ENCODE peak calls at places on chromosome 9, in five cellular contexts. One of them, this sample, is unnamed.
A peak's percentile ranks its signal among the peaks of the same experiment; 100 is the strongest.

GRCh38 chr9:91071185-91071990 is 269.8 kb downstream of the SYK start:
- DNase-seq in A549: peak; percentile 36
- DNase-seq in PC-9: peak; percentile 94
- DNase-seq in BE2C: peak; percentile 44
- DNase-seq in upper lobe of right lung: no peak
- DNase-seq in this sample: no peak

GRCh38 chr9:131618071-131618479 is 72.8 kb downstream of the PRRT1B start:
- DNase-seq in A549: no peak
- DNase-seq in PC-9: no peak
- DNase-seq in BE2C: peak; percentile 92
- DNase-seq in upper lobe of right lung: no peak
- DNase-seq in this sample: no peak

GRCh38 chr9:98255064-98255577 is 328 bp downstream of the TBC1D2 start:
- DNase-seq in A549: peak; percentile 23
- DNase-seq in PC-9: no peak
- DNase-seq in BE2C: no peak
- DNase-seq in upper lobe of right lung: peak; percentile 70
- DNase-seq in this sample: no peak

GRCh38 chr9:104276709-104277245 is 182.7 kb downstream of the SMC2 start:
- DNase-seq in A549: no peak
- DNase-seq in PC-9: no peak
- DNase-seq in BE2C: no peak
- DNase-seq in upper lobe of right lung: no peak
- DNase-seq in this sample: no peak

GRCh38 chr9:137278061-137278912 is 761 bp downstream of the TOR4A start:
- DNase-seq in A549: no peak
- DNase-seq in PC-9: no peak
- DNase-seq in BE2C: no peak
- DNase-seq in upper lobe of right lung: peak; percentile 80
- DNase-seq in this sample: peak; percentile 60

GRCh38 chr9:117555964-117556629 is 141.2 kb upstream of the ASTN2 start:
- DNase-seq in A549: peak; percentile 62
- DNase-seq in PC-9: no peak
- DNase-seq in BE2C: peak; percentile 83
- DNase-seq in upper lobe of right lung: peak; percentile 75
- DNase-seq in this sample: peak; percentile 84

GRCh38 chr9:134593756-134594375 is 47.7 kb upstream of the COL5A1 start:
- DNase-seq in A549: no peak
- DNase-seq in PC-9: no peak
- DNase-seq in BE2C: no peak
- DNase-seq in upper lobe of right lung: no peak
- DNase-seq in this sample: no peak

GRCh38 chr9:96858670-96859069 is 4.4 kb upstream of the ZNF782 start:
- DNase-seq in A549: no peak
- DNase-seq in PC-9: no peak
- DNase-seq in BE2C: no peak
- DNase-seq in upper lobe of right lung: no peak
- DNase-seq in this sample: no peak

GRCh38 chr9:93125331-93125894 is 8.6 kb downstream of the NINJ1 start:
- DNase-seq in A549: no peak
- DNase-seq in PC-9: no peak
- DNase-seq in BE2C: no peak
- DNase-seq in upper lobe of right lung: peak; percentile 31
- DNase-seq in this sample: peak; percentile 12

GRCh38 chr9:105232207-105232606 is 12.2 kb upstream of the SLC44A1 start:
- DNase-seq in A549: no peak
- DNase-seq in PC-9: no peak
- DNase-seq in BE2C: no peak
- DNase-seq in upper lobe of right lung: no peak
- DNase-seq in this sample: no peak

GRCh38 chr9:68974431-68974830 is 39.5 kb downstream of the PRKACG start:
- DNase-seq in A549: no peak
- DNase-seq in PC-9: no peak
- DNase-seq in BE2C: no peak
- DNase-seq in upper lobe of right lung: no peak
- DNase-seq in this sample: no peak

GRCh38 chr9:34457266-34458012 is 931 bp downstream of the FAM219A start:
- DNase-seq in A549: peak; percentile 62
- DNase-seq in PC-9: peak; percentile 52
- DNase-seq in BE2C: peak; percentile 88
- DNase-seq in upper lobe of right lung: peak; percentile 77
- DNase-seq in this sample: peak; percentile 73

GRCh38 chr9:132541051-132541450 is 41.4 kb upstream of the BARHL1 start:
- DNase-seq in A549: no peak
- DNase-seq in PC-9: no peak
- DNase-seq in BE2C: no peak
- DNase-seq in upper lobe of right lung: no peak
- DNase-seq in this sample: no peak

GRCh38 chr9:88798476-88798875 is 192.8 kb upstream of the S1PR3 start:
- DNase-seq in A549: no peak
- DNase-seq in PC-9: no peak
- DNase-seq in BE2C: no peak
- DNase-seq in upper lobe of right lung: no peak
- DNase-seq in this sample: no peak

GRCh38 chr9:130330202-130330601 is 64.6 kb downstream of the HMCN2 start:
- DNase-seq in A549: no peak
- DNase-seq in PC-9: no peak
- DNase-seq in BE2C: peak; percentile 36
- DNase-seq in upper lobe of right lung: peak; percentile 63
- DNase-seq in this sample: no peak

GRCh38 chr9:134544388-134545212 is 97.0 kb upstream of the COL5A1 start:
- DNase-seq in A549: no peak
- DNase-seq in PC-9: no peak
- DNase-seq in BE2C: no peak
- DNase-seq in upper lobe of right lung: peak; percentile 58
- DNase-seq in this sample: peak; percentile 76

GRCh38 chr9:89204811-89205210 is 26.2 kb upstream of the SHC3 start:
- DNase-seq in A549: no peak
- DNase-seq in PC-9: no peak
- DNase-seq in BE2C: no peak
- DNase-seq in upper lobe of right lung: no peak
- DNase-seq in this sample: no peak

GRCh38 chr9:134066546-134066922 is 1.3 kb downstream of the BRD3 start:
- DNase-seq in A549: no peak
- DNase-seq in PC-9: no peak
- DNase-seq in BE2C: no peak
- DNase-seq in upper lobe of right lung: peak; percentile 50
- DNase-seq in this sample: no peak

GRCh38 chr9:108117775-108118174 is 628.2 kb upstream of the KLF4 start:
- DNase-seq in A549: no peak
- DNase-seq in PC-9: no peak
- DNase-seq in BE2C: peak; percentile 90
- DNase-seq in upper lobe of right lung: no peak
- DNase-seq in this sample: no peak

GRCh38 chr9:34566191-34566849 is 23.2 kb downstream of the CNTFR start:
- DNase-seq in A549: no peak
- DNase-seq in PC-9: no peak
- DNase-seq in BE2C: no peak
- DNase-seq in upper lobe of right lung: no peak
- DNase-seq in this sample: no peak

GRCh38 chr9:93576296-93577044 is at the start of gene PHF2:
- DNase-seq in A549: no peak
- DNase-seq in PC-9: no peak
- DNase-seq in BE2C: no peak
- DNase-seq in upper lobe of right lung: peak; percentile 77
- DNase-seq in this sample: no peak

GRCh38 chr9:136003356-136004218 is 42.4 kb upstream of the UBAC1 start:
- DNase-seq in A549: no peak
- DNase-seq in PC-9: no peak
- DNase-seq in BE2C: no peak
- DNase-seq in upper lobe of right lung: no peak
- DNase-seq in this sample: no peak

GRCh38 chr9:71209890-71210289 is 88.5 kb upstream of the TRPM3 start:
- DNase-seq in A549: no peak
- DNase-seq in PC-9: no peak
- DNase-seq in BE2C: peak; percentile 13
- DNase-seq in upper lobe of right lung: no peak
- DNase-seq in this sample: no peak

GRCh38 chr9:21362287-21362686 is 5.6 kb downstream of the IFNA13 start:
- DNase-seq in A549: no peak
- DNase-seq in PC-9: no peak
- DNase-seq in BE2C: no peak
- DNase-seq in upper lobe of right lung: no peak
- DNase-seq in this sample: no peak

GRCh38 chr9:134891713-134892112 is 11.1 kb downstream of the FCN2 start:
- DNase-seq in A549: no peak
- DNase-seq in PC-9: no peak
- DNase-seq in BE2C: no peak
- DNase-seq in upper lobe of right lung: peak; percentile 31
- DNase-seq in this sample: no peak

GRCh38 chr9:4269872-4270271 is 30.0 kb downstream of the GLIS3 start:
- DNase-seq in A549: no peak
- DNase-seq in PC-9: no peak
- DNase-seq in BE2C: no peak
- DNase-seq in upper lobe of right lung: no peak
- DNase-seq in this sample: no peak

GRCh38 chr9:33884856-33885701 is 68.1 kb downstream of the UBE2R2 start:
- DNase-seq in A549: no peak
- DNase-seq in PC-9: no peak
- DNase-seq in BE2C: peak; percentile 60
- DNase-seq in upper lobe of right lung: no peak
- DNase-seq in this sample: no peak

GRCh38 chr9:38042626-38043359 is 26.2 kb downstream of the SHB start:
- DNase-seq in A549: no peak
- DNase-seq in PC-9: no peak
- DNase-seq in BE2C: no peak
- DNase-seq in upper lobe of right lung: no peak
- DNase-seq in this sample: no peak

GRCh38 chr9:38039907-38040682 is 28.9 kb downstream of the SHB start:
- DNase-seq in A549: no peak
- DNase-seq in PC-9: no peak
- DNase-seq in BE2C: no peak
- DNase-seq in upper lobe of right lung: no peak
- DNase-seq in this sample: no peak

GRCh38 chr9:38039090-38039906 is 29.7 kb downstream of the SHB start:
- DNase-seq in A549: peak; percentile 58
- DNase-seq in PC-9: peak; percentile 86
- DNase-seq in BE2C: no peak
- DNase-seq in upper lobe of right lung: no peak
- DNase-seq in this sample: no peak

GRCh38 chr9:38043931-38044623 is 24.9 kb downstream of the SHB start:
- DNase-seq in A549: no peak
- DNase-seq in PC-9: no peak
- DNase-seq in BE2C: no peak
- DNase-seq in upper lobe of right lung: no peak
- DNase-seq in this sample: no peak

GRCh38 chr9:38041564-38042267 is 27.3 kb downstream of the SHB start:
- DNase-seq in A549: no peak
- DNase-seq in PC-9: no peak
- DNase-seq in BE2C: no peak
- DNase-seq in upper lobe of right lung: no peak
- DNase-seq in this sample: no peak
- H3K4me1 ChIP-seq in A549: peaks cover 89% of the 10 kb centered on the region
- H3K4me1 ChIP-seq in PC-9: peaks cover 95% of the 10 kb centered on the region
- H3K4me1 ChIP-seq in BE2C: peaks cover 29% of the 10 kb centered on the region
- H3K4me1 ChIP-seq in upper lobe of right lung: peaks cover 50% of the 10 kb centered on the region
- H3K4me1 ChIP-seq in this sample: no peaks in the 10 kb centered on the region

DNA sequence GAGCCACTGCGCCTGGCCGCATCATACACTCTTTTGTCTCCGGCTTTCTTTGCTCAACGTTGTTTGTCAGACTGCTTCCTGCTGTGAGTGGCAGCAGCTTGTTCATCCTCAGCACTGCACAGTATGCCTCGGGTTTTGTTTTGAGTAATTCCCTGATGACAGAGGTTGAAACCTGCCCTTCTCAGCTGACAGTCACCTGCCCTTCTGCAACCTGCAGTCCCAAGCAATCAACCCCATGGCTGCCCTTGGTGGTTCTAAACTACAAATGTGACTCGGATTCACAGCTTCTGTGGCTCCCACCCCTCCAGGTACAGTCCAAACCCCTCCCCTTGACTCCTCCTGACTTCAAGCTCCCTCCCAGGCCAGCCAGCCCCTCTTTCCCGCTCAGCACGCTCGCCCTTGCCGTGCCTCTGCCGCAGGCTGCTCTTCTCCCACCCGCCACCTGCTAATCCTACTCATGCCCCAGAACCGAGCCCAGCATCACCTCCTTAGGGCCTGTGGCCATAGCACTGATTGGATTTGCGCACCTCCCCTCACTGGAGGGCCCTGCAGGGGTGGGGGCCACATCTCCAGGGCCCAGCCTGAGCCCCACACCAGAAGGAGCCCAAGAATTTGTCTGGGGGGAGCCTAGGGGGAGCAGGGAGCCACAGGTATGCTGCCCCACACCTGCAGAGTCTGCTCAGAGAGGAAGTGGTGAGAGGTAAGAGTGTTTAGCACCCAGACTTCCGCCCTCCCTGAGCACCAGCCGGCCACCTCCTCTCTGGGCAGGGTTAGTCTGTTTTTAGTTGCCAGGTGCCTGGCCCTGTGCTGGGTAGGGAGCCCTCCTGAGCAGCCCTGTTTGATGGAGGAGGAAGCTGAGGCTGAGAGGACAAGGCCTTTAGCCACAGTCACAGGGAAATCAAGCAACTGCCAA is 10.1 kb downstream of the EEIG1 start:
- DNase-seq in A549: no peak
- DNase-seq in PC-9: peak; percentile 67
- DNase-seq in BE2C: peak; percentile 11
- DNase-seq in upper lobe of right lung: no peak
- DNase-seq in this sample: no peak
- H3K4me1 ChIP-seq in A549: peaks cover 100% of the 10 kb centered on the region
- H3K4me1 ChIP-seq in PC-9: peaks cover 97% of the 10 kb centered on the region
- H3K4me1 ChIP-seq in BE2C: peaks cover 82% of the 10 kb centered on the region
- H3K4me1 ChIP-seq in upper lobe of right lung: peaks cover 82% of the 10 kb centered on the region
- H3K4me1 ChIP-seq in this sample: peaks cover 5% of the 10 kb centered on the region

DNA sequence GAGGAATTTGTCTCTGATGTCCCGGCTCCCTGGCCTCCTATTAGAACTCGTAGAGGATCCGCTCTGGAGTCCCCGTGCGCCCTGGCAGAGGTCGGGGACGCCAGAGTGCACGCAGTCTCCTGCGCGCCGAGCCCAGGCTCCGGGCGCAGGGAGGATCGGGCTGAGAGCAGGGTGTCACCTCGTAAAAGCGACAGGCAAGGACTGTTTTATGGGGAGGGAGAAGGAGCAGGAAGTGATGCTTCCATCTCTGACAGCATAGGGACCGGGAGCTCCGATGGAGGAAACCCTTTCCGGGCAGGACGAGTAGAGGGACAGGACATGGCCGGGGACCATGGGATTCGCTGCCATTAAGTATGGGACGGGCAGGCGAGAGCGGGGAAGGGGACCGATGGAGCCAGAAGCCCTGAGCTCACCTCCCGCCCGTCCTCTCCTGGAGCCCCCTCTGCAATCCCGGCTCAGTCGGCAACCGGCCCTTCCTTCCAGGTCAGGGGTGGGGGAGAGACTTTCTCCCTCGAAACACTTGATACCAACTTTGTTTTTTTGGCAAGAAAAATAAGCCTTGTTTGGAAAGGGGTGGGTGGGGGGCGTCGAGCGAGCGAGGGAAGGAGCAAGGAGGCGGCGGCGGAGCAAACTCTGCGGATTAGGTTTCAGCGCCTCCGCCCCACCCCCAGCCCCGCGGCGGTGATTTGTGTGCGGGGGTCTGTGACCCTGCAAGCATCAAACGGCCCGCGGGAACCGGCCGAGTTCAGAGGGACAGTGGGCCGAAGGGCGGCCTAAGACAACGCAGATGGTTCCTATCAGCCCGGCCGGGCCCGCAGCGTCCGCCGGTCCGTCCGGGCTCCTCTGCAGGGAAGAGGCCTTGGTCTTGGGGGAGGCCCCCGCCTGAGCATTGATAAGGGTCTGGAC is 12.6 kb downstream of the LMX1B start:
- DNase-seq in A549: no peak
- DNase-seq in PC-9: no peak
- DNase-seq in BE2C: no peak
- DNase-seq in upper lobe of right lung: no peak
- DNase-seq in this sample: peak; percentile 58
- H3K4me1 ChIP-seq in A549: peaks cover 2% of the 10 kb centered on the region
- H3K4me1 ChIP-seq in PC-9: no peaks in the 10 kb centered on the region
- H3K4me1 ChIP-seq in BE2C: no peaks in the 10 kb centered on the region
- H3K4me1 ChIP-seq in upper lobe of right lung: peaks cover 10% of the 10 kb centered on the region
- H3K4me1 ChIP-seq in this sample: no peaks in the 10 kb centered on the region

GRCh38 chr9:107100591-107100990 is 182.5 kb upstream of the RAD23B start:
- DNase-seq in A549: no peak
- DNase-seq in PC-9: no peak
- DNase-seq in BE2C: no peak
- DNase-seq in upper lobe of right lung: no peak
- DNase-seq in this sample: no peak
- H3K4me1 ChIP-seq in A549: no peaks in the 10 kb centered on the region
- H3K4me1 ChIP-seq in PC-9: no peaks in the 10 kb centered on the region
- H3K4me1 ChIP-seq in BE2C: no peaks in the 10 kb centered on the region
- H3K4me1 ChIP-seq in upper lobe of right lung: no peaks in the 10 kb centered on the region
- H3K4me1 ChIP-seq in this sample: no peaks in the 10 kb centered on the region

This sample was measured in H9.